ENCODE peak calls at places on chromosome 9, in eight cellular contexts. N is SK-N-SH, L is right lobe of liver, E is IMR-90, U is K562, W is upper lobe of left lung, S is left lung, O is esophagus squamous epithelium. A is an unnamed sample. For H3K9me3, the result is how much of the 10 kb centered on the place peaks cover.

GRCh38 chr9:91954841-91955471 is 4.9 kb upstream of the ROR2 start:
- DNase-seq in N (peak), L (peak), E (peak), U (peak), W (no peak), S (no peak), O (no peak), A (no peak)

GRCh38 chr9:96317335-96317980 is 15.5 kb upstream of the HSD17B3 start:
- DNase-seq in N (peak), L (no peak), E (peak), U (peak), W (no peak), S (no peak), O (no peak), A (peak)

GRCh38 chr9:131738838-131739191 is 1.1 kb downstream of the RAPGEF1 start:
- DNase-seq in N (no peak), L (peak), E (no peak), U (peak), W (no peak), S (no peak), O (no peak), A (peak)

GRCh38 chr9:106921989-106922388 is 59.0 kb downstream of the ZNF462 start:
- DNase-seq in N (no peak), L (no peak), E (peak), U (no peak), W (no peak), S (no peak), O (no peak), A (no peak)

GRCh38 chr9:130607640-130608420 is 28.5 kb downstream of the FUBP3 start:
- DNase-seq in N (no peak), L (peak), E (peak), U (no peak), W (no peak), S (no peak), O (no peak), A (no peak)

GRCh38 chr9:136093331-136093986 is 1.6 kb downstream of the NACC2 start:
- DNase-seq in N (peak), L (no peak), E (no peak), U (peak), W (peak), S (no peak), O (no peak), A (no peak)

GRCh38 chr9:9790216-9790872 is 822.5 kb downstream of the PTPRD start:
- DNase-seq in N (peak), L (peak), E (no peak), U (peak), W (no peak), S (no peak), O (no peak), A (no peak)

GRCh38 chr9:557601-558201 is 283.8 kb upstream of the DMRT1 start:
- DNase-seq in N (no peak), L (no peak), E (no peak), U (no peak), W (no peak), S (no peak), O (no peak), A (no peak)

GRCh38 chr9:107848598-107848997 is 359.0 kb upstream of the KLF4 start:
- DNase-seq in N (no peak), L (no peak), E (no peak), U (no peak), W (no peak), S (no peak), O (no peak), A (no peak)

GRCh38 chr9:120783611-120784047 is 9.6 kb downstream of the FBXW2 start:
- DNase-seq in N (no peak), L (no peak), E (peak), U (no peak), W (no peak), S (no peak), O (no peak), A (no peak)

GRCh38 chr9:34546834-34547827 is 24.3 kb upstream of the ENHO start:
- DNase-seq in N (peak), L (peak), E (peak), U (peak), W (no peak), S (no peak), O (no peak), A (peak)

GRCh38 chr9:122016789-122017188 is 76.3 kb downstream of the TTLL11 start:
- DNase-seq in N (no peak), L (no peak), E (no peak), U (peak), W (no peak), S (no peak), O (no peak), A (no peak)
- TF ChIP-seq CTCF in N (peak), L (no peak), E (peak), U (peak), W (no peak), S (no peak), O (peak), A (no peak)

GRCh38 chr9:17742065-17742464 is 163.2 kb downstream of the SH3GL2 start:
- DNase-seq in N (no peak), L (no peak), E (no peak), U (no peak), W (no peak), S (no peak), O (no peak), A (no peak)

GRCh38 chr9:17735859-17736258 is 157.0 kb downstream of the SH3GL2 start:
- DNase-seq in N (no peak), L (no peak), E (no peak), U (no peak), W (no peak), S (no peak), O (no peak), A (no peak)

GRCh38 chr9:17744786-17745185 is 165.9 kb downstream of the SH3GL2 start:
- DNase-seq in N (no peak), L (no peak), E (peak), U (no peak), W (no peak), S (no peak), O (no peak), A (no peak)

GRCh38 chr9:17734674-17735073 is 155.8 kb downstream of the SH3GL2 start:
- DNase-seq in N (no peak), L (no peak), E (no peak), U (no peak), W (no peak), S (no peak), O (no peak), A (no peak)

DNA sequence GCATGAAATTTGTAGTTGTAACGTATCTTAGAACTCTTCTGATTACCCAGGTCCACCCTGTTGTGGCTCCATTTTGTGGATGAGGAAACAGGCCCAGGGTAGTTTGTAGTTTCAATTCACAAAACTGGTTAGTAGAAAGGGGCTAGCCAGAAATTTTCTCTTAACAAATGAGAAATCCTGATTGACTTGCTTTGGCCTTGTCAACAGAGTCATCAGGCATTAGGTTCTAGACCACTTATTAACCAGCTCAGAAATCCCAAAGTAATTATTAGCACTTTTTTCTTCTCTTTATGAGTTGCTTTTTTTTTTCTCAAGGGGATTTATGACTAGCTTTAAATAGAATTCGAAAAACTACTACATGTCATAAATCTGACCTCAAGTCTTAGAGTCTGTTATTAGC is 160.2 kb downstream of the SH3GL2 start:
- DNase-seq in N (no peak), L (no peak), E (no peak), U (no peak), W (no peak), S (no peak), O (no peak), A (no peak)
- H3K27ac ChIP-seq in N (no peak), L (no peak), E (no peak), U (no peak), W (no peak), S (no peak), O (no peak), A (no peak)

GRCh38 chr9:123702477-123702876 is 227.4 kb downstream of the DENND1A start:
- DNase-seq in N (no peak), L (no peak), E (no peak), U (no peak), W (no peak), S (no peak), O (no peak), A (no peak)
- H3K9me3 ChIP-seq in N (under half), L (under half), E (under half), U (under half), W (under half), S (under half), O (under half), A (under half)

DNA sequence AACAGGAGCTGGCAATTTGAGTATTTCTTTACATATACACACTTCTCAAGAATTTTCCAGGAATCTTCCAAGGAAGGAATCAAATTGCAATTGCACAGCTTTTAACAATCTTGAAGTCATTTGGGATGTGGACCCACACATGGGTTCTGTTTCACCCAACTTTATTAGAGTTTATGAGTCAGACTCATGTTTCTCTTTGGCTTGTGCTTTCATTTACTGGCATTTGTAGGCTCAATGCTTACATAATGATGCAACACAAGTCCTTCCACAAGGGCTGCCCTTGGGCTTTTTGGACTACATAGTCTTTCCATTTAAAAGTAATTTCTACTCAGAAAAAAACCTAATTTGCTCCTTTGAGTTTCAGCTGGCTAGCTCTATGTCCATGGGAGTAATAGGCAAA is 4.6 kb upstream of the CDC37L1 start:
- DNase-seq in N (no peak), L (no peak), E (peak), U (no peak), W (no peak), S (no peak), O (no peak), A (no peak)
- TF ChIP-seq CTCF in N (no peak), L (no peak), E (no peak), U (no peak), W (no peak), S (no peak), O (no peak), A (no peak)

GRCh38 chr9:101429736-101430135 is 5.8 kb downstream of the ALDOB start:
- DNase-seq in N (no peak), L (peak), E (no peak), U (no peak), W (no peak), S (no peak), O (no peak), A (no peak)

GRCh38 chr9:101428909-101429308 is 6.7 kb downstream of the ALDOB start:
- DNase-seq in N (no peak), L (no peak), E (no peak), U (no peak), W (no peak), S (no peak), O (no peak), A (no peak)

GRCh38 chr9:101432171-101432570 is 3.4 kb downstream of the ALDOB start:
- DNase-seq in N (no peak), L (no peak), E (no peak), U (no peak), W (no peak), S (no peak), O (no peak), A (no peak)

GRCh38 chr9:101427337-101427736 is 8.2 kb downstream of the ALDOB start:
- DNase-seq in N (no peak), L (no peak), E (no peak), U (no peak), W (peak), S (no peak), O (no peak), A (no peak)

GRCh38 chr9:101427957-101428655 is 7.5 kb downstream of the ALDOB start:
- DNase-seq in N (no peak), L (no peak), E (no peak), U (no peak), W (no peak), S (no peak), O (no peak), A (no peak)
- H3K27ac ChIP-seq in N (no peak), L (peak), E (no peak), U (no peak), W (no peak), S (no peak), O (no peak), A (no peak)

DNA sequence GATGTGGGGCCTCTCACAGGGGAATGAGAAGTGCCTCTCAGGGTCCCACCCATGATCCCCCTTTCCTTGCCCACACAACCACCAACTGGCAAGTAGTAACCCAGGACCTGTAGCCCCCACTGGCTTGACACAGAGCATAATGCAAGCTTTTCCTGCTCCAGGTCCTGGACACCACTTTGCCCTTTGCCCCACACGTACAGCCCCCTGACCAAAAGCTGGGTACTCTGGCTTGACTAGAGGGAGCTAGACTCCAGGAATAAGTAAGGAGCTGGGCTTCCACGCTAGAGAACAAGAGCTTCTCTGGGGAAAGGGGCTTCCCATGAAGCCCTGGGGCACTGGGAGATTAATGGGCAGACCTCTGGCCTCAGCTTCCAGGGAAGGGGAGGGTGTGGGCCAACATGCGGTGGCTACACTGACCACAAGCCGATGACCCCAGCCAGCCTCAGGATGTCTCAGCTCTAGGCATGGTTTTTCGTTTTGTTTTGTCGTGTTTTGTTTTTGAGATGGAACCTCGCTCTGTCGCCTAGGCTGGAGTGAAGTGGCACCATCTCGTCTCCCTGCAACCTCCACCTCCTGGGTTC is 109.5 kb downstream of the C9orf50 start:
- DNase-seq in N (no peak), L (no peak), E (no peak), U (no peak), W (no peak), S (no peak), O (no peak), A (no peak)
- H3K9me3 ChIP-seq in N (under half), L (under half), E (under half), U (under half), W (under half), S (under half), O (under half), A (under half)